ENCODE peak calls at places on chromosome 15, in ten cellular contexts. L is transverse colon, P is GM12891, K is breast epithelium, O is sigmoid colon, W is HCT116, D is upper lobe of left lung, C is GM12892, S is HL-60, M is GM12878. Z is an unnamed sample.
A peak's percentile ranks its signal among the peaks of the same experiment; 100 is the strongest.

GRCh38 chr15:93563218-93563617 is 474.2 kb upstream of the RGMA start:
- DNase-seq in L (no peak), P (no peak), K (no peak), O (no peak), W (no peak), D (no peak), C (no peak), S (no peak), M (no peak), Z (no peak)

GRCh38 chr15:57340673-57341259 is 35.5 kb upstream of the CGNL1 start:
- DNase-seq in L (peak; percentile 51), P (peak; percentile 43), K (no peak), O (no peak), W (peak; percentile 56), D (peak; percentile 46), C (no peak), S (no peak), M (peak; percentile 15), Z (peak; percentile 61)

GRCh38 chr15:52137432-52138357 is 25.1 kb upstream of the BCL2L10 start:
- DNase-seq in L (peak; percentile 33), P (no peak), K (no peak), O (no peak), W (no peak), D (peak; percentile 35), C (no peak), S (peak; percentile 94), M (no peak), Z (no peak)

GRCh38 chr15:22892333-22892732 is 53.9 kb downstream of the NIPA2 start:
- DNase-seq in L (no peak), P (no peak), K (no peak), O (no peak), W (no peak), D (no peak), C (no peak), S (no peak), M (no peak), Z (no peak)

GRCh38 chr15:80031841-80032240 is 27.6 kb upstream of the ZFAND6 start:
- DNase-seq in L (peak; percentile 25), P (no peak), K (no peak), O (no peak), W (no peak), D (no peak), C (no peak), S (no peak), M (no peak), Z (no peak)

GRCh38 chr15:36407647-36408046 is 171.8 kb upstream of the CDIN1 start:
- DNase-seq in L (no peak), P (no peak), K (no peak), O (no peak), W (no peak), D (no peak), C (no peak), S (no peak), M (no peak), Z (no peak)

GRCh38 chr15:51185213-51185619 is 90.5 kb upstream of the TNFAIP8L3 start:
- DNase-seq in L (no peak), P (no peak), K (no peak), O (no peak), W (no peak), D (no peak), C (no peak), S (peak; percentile 61), M (no peak), Z (no peak)

GRCh38 chr15:70033529-70034140 is 64.1 kb downstream of the TLE3 start:
- DNase-seq in L (no peak), P (no peak), K (no peak), O (peak; percentile 64), W (no peak), D (no peak), C (no peak), S (no peak), M (no peak), Z (no peak)

GRCh38 chr15:43204016-43204901 is 16.6 kb downstream of the EPB42 start:
- DNase-seq in L (no peak), P (peak; percentile 39), K (no peak), O (no peak), W (peak; percentile 36), D (peak; percentile 35), C (no peak), S (no peak), M (no peak), Z (no peak)

GRCh38 chr15:60374628-60375081 is 23.1 kb downstream of the ANXA2 start:
- DNase-seq in L (no peak), P (no peak), K (peak; percentile 81), O (peak; percentile 74), W (peak; percentile 96), D (peak; percentile 84), C (no peak), S (no peak), M (no peak), Z (peak; percentile 98)

GRCh38 chr15:34362047-34362773 is 4.8 kb downstream of the LPCAT4 start:
- DNase-seq in L (peak; percentile 87), P (no peak), K (no peak), O (no peak), W (no peak), D (no peak), C (no peak), S (no peak), M (no peak), Z (no peak)
- TF ChIP-seq POLR2AphosphoS5 in L (peak; percentile 77), P (no peak), K (no peak), O (no peak), W (no peak), D (no peak), C (no peak), S (no peak), M (no peak), Z (no peak)

DNA sequence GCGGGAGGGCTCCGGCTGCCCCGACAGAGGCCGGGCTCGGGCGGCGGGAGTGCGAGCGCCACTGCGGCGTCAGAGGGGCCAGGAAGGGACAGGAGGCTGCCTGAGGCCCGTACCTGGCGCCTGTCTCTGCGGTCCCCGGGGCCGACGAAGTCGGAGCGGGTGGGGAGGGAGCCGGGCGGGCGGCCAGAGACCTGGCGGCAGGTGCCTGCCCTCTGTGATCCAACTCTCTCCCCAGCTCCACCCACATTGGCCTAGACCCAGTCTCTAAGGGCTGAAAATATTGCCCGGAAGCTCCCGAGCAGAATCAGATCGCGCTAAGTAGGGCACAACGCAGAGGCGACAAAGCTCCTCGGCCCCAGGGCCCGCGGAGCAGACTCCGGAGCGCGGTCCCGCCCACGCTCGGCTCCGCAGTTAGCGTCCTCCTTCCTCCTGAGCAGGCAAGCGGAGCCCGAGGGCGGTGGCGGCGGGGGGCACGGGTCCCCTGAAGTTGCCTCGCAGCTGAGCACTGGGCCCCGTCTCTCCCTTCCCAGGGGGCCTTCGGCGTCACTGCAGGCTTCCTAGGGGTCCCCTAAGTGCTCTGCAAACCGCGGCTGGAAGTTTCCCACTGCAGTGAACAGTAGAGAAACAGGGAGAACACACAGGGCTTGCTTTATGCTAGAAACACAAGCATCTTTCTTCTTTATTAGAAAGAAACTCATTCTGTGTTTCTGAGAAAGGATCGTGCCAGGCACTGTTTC is at the start of gene MAN2A2:
- DNase-seq in L (peak; percentile 78), P (peak; percentile 89), K (no peak), O (no peak), W (peak; percentile 18), D (peak; percentile 74), C (peak; percentile 91), S (peak; percentile 72), M (no peak), Z (no peak)
- TF ChIP-seq POLR2AphosphoS5 in L (peak; percentile 72), P (peak; percentile 72), K (no peak), O (peak; percentile 59), W (peak; percentile 44), D (peak; percentile 67), C (peak; percentile 75), S (no peak), M (peak; percentile 78), Z (no peak)

DNA sequence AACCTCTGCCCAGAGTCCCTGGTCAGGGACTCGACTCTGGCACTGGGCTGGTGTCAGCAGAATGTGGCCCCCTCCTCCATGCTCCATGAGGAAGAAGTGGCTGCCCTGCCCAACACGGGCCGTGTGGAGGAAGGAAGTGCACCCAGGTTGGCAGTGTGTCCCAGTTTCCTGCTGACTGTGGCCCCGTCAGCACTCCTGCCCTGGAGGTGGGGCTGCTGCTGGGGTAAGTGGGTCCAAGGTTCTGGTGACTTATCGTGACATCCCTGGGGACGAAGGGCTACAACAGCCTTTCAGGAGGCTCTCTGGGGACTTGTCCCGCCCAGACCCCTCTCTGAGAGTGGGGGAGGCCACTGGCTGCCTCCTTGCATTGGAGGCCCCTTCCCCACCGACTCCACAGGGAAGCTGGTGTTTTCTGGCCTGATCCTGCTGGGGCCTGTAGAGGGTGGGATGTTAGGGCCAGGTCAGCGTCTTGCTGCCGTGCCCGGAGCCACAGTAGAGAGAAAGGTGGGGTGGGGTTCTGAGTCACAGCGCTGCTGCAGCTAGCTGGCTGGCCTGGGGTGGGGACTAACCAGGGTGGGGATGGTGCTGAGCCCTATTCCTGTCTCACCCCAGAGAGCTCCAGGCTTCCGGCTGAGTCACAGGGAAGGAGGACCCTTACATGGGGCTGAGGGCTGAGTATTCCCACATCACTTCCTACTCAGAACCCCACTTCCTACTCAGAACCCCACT is 10.5 kb downstream of the SEMA4B start:
- DNase-seq in L (peak; percentile 90), P (no peak), K (no peak), O (no peak), W (peak; percentile 66), D (peak; percentile 69), C (no peak), S (no peak), M (no peak), Z (no peak)
- TF ChIP-seq POLR2AphosphoS5 in L (peak; percentile 67), P (no peak), K (no peak), O (no peak), W (peak; percentile 53), D (no peak), C (no peak), S (no peak), M (no peak), Z (peak; percentile 34)

GRCh38 chr15:85623648-85624047 is 171.1 kb downstream of the KLHL25 start:
- DNase-seq in L (no peak), P (no peak), K (no peak), O (no peak), W (no peak), D (no peak), C (no peak), S (no peak), M (no peak), Z (no peak)

GRCh38 chr15:85624241-85624855 is 170.4 kb downstream of the KLHL25 start:
- DNase-seq in L (no peak), P (no peak), K (no peak), O (no peak), W (no peak), D (no peak), C (no peak), S (no peak), M (no peak), Z (no peak)

GRCh38 chr15:85625431-85625830 is 169.3 kb downstream of the KLHL25 start:
- DNase-seq in L (no peak), P (no peak), K (no peak), O (no peak), W (no peak), D (no peak), C (no peak), S (no peak), M (no peak), Z (no peak)

GRCh38 chr15:85627245-85627935 is 167.3 kb downstream of the KLHL25 start:
- DNase-seq in L (no peak), P (no peak), K (no peak), O (no peak), W (no peak), D (no peak), C (no peak), S (no peak), M (no peak), Z (no peak)

DNA sequence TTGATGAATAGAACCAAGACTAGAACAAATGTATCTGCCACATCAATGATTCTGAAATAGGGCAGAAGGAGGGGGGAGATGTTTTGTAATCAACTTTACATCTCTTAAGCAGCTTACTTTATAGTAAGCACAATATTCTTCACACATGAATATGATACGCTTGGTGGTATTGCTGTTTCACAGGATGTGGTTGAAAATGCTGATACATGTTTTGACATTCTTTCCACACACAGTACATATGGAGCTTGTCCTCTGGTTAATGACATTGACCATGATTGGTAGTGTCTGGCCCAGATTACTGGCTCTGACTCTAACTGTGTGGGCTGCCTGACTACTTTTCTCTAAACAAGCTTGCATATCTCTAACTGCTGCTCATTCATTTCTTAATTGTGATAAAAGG is 168.9 kb downstream of the KLHL25 start:
- DNase-seq in L (no peak), P (no peak), K (no peak), O (no peak), W (no peak), D (no peak), C (no peak), S (no peak), M (no peak), Z (no peak)
- TF ChIP-seq POLR2AphosphoS5 in L (peak; percentile 55), P (no peak), K (no peak), O (peak; percentile 65), W (no peak), D (no peak), C (no peak), S (no peak), M (no peak), Z (no peak)

Z was measured in Panc1.